ENCODE peak calls at places on chromosomes 13 and 19, in eight cellular contexts. One of them, this sample, is unnamed.

GRCh38 chr19:43524922-43525835 is 1.8 kb downstream of the ETHE1 start:
- DNase-seq in A549: peak; percentile 71
- DNase-seq in mammary epithelial cell: peak; percentile 85
- DNase-seq in upper lobe of right lung: peak; percentile 85
- DNase-seq in nephron progenitor cell: peak; percentile 36
- DNase-seq in type B pancreatic cell: no peak
- DNase-seq in glutamatergic neuron: no peak
- DNase-seq in right lobe of liver: peak; percentile 90
- DNase-seq in this sample: no peak

GRCh38 chr19:10565028-10565566 is 713 bp downstream of the KRI1 start:
- DNase-seq in nephron progenitor cell: peak; percentile 48
- DNase-seq in right lobe of liver: no peak
- DNase-seq in type B pancreatic cell: no peak
- DNase-seq in mammary epithelial cell: no peak
- DNase-seq in upper lobe of right lung: peak; percentile 76
- DNase-seq in A549: peak; percentile 67
- DNase-seq in glutamatergic neuron: peak; percentile 61
- DNase-seq in this sample: no peak

GRCh38 chr19:42529248-42529764 is 1.0 kb upstream of the CEACAM1 start:
- DNase-seq in A549: peak; percentile 94
- DNase-seq in mammary epithelial cell: peak; percentile 44
- DNase-seq in glutamatergic neuron: peak; percentile 62
- DNase-seq in type B pancreatic cell: peak; percentile 69
- DNase-seq in upper lobe of right lung: peak; percentile 83
- DNase-seq in nephron progenitor cell: peak; percentile 69
- DNase-seq in right lobe of liver: peak; percentile 77
- DNase-seq in this sample: peak; percentile 3

GRCh38 chr13:89227356-89227755 is 1556.2 kb downstream of the SLITRK5 start:
- DNase-seq in nephron progenitor cell: no peak
- DNase-seq in type B pancreatic cell: no peak
- DNase-seq in A549: no peak
- DNase-seq in mammary epithelial cell: peak; percentile 43
- DNase-seq in upper lobe of right lung: no peak
- DNase-seq in right lobe of liver: no peak
- DNase-seq in glutamatergic neuron: no peak
- DNase-seq in this sample: no peak

GRCh38 chr13:49346460-49346859 is 97.4 kb downstream of the CAB39L start:
- DNase-seq in A549: no peak
- DNase-seq in glutamatergic neuron: no peak
- DNase-seq in type B pancreatic cell: no peak
- DNase-seq in mammary epithelial cell: no peak
- DNase-seq in right lobe of liver: no peak
- DNase-seq in upper lobe of right lung: no peak
- DNase-seq in nephron progenitor cell: no peak
- DNase-seq in this sample: no peak

GRCh38 chr19:32364040-32364439 is 18.6 kb downstream of the ZNF507 start:
- DNase-seq in upper lobe of right lung: no peak
- DNase-seq in A549: no peak
- DNase-seq in nephron progenitor cell: no peak
- DNase-seq in glutamatergic neuron: no peak
- DNase-seq in type B pancreatic cell: no peak
- DNase-seq in right lobe of liver: no peak
- DNase-seq in mammary epithelial cell: no peak
- DNase-seq in this sample: no peak

GRCh38 chr13:25300861-25301346 is 521 bp upstream of the NUP58 start:
- DNase-seq in right lobe of liver: peak; percentile 63
- DNase-seq in glutamatergic neuron: peak; percentile 42
- DNase-seq in upper lobe of right lung: peak; percentile 66
- DNase-seq in type B pancreatic cell: no peak
- DNase-seq in A549: no peak
- DNase-seq in mammary epithelial cell: no peak
- DNase-seq in nephron progenitor cell: no peak
- DNase-seq in this sample: no peak

GRCh38 chr13:43848250-43848649 is 31.3 kb downstream of the CCDC122 start:
- DNase-seq in mammary epithelial cell: peak; percentile 65
- DNase-seq in type B pancreatic cell: no peak
- DNase-seq in A549: no peak
- DNase-seq in glutamatergic neuron: no peak
- DNase-seq in nephron progenitor cell: no peak
- DNase-seq in right lobe of liver: no peak
- DNase-seq in upper lobe of right lung: no peak
- DNase-seq in this sample: peak; percentile 64

GRCh38 chr19:1170938-1171754 is 2.9 kb downstream of the SBNO2 start:
- DNase-seq in right lobe of liver: no peak
- DNase-seq in nephron progenitor cell: no peak
- DNase-seq in type B pancreatic cell: no peak
- DNase-seq in glutamatergic neuron: no peak
- DNase-seq in mammary epithelial cell: peak; percentile 39
- DNase-seq in upper lobe of right lung: peak; percentile 71
- DNase-seq in A549: no peak
- DNase-seq in this sample: no peak

GRCh38 chr13:76148374-76148773 is 512.2 kb downstream of the LMO7 start:
- DNase-seq in right lobe of liver: no peak
- DNase-seq in mammary epithelial cell: no peak
- DNase-seq in A549: no peak
- DNase-seq in glutamatergic neuron: no peak
- DNase-seq in type B pancreatic cell: no peak
- DNase-seq in upper lobe of right lung: no peak
- DNase-seq in nephron progenitor cell: no peak
- DNase-seq in this sample: no peak

GRCh38 chr19:54469496-54469934 is 3.6 kb downstream of the CDC42EP5 start:
- DNase-seq in right lobe of liver: no peak
- DNase-seq in nephron progenitor cell: no peak
- DNase-seq in type B pancreatic cell: no peak
- DNase-seq in mammary epithelial cell: no peak
- DNase-seq in upper lobe of right lung: no peak
- DNase-seq in A549: no peak
- DNase-seq in glutamatergic neuron: no peak
- DNase-seq in this sample: no peak

GRCh38 chr19:1183543-1184172 is 9.6 kb upstream of the SBNO2 start:
- DNase-seq in mammary epithelial cell: peak; percentile 92
- DNase-seq in A549: peak; percentile 81
- DNase-seq in right lobe of liver: peak; percentile 62
- DNase-seq in upper lobe of right lung: no peak
- DNase-seq in glutamatergic neuron: no peak
- DNase-seq in nephron progenitor cell: no peak
- DNase-seq in type B pancreatic cell: no peak
- DNase-seq in this sample: no peak

GRCh38 chr19:18373892-18374629 is 11.9 kb upstream of the GDF15 start:
- DNase-seq in glutamatergic neuron: peak; percentile 82
- DNase-seq in type B pancreatic cell: no peak
- DNase-seq in mammary epithelial cell: peak; percentile 90
- DNase-seq in nephron progenitor cell: peak; percentile 75
- DNase-seq in right lobe of liver: peak; percentile 91
- DNase-seq in A549: peak; percentile 74
- DNase-seq in upper lobe of right lung: peak; percentile 96
- DNase-seq in this sample: peak; percentile 82

DNA sequence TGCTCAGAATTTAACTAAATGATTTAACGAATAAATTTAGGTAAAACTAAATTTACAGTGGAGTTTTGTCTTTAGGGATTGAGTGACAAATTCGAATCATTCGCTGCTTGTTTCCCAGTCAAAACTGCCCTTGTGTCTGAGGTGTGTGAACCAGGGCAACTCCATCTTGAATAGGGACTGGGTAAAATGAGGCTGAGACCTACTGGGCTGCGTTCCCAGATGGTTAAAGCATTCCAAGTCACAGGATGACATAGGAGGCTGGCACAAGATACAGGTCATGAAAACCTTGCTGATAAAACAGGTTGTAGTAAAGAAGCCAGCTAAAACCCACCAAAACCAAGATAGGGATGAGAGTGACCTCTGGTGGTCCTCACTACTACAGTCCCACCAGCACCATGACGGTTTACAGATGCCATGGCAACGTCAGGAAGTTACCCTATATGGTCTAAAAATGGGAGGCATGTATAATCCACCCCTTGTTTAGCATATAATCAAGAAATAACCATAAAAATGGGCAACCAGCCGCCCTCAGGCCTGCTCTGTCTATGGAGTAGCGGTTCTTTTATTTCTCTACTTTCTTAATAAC is 10.2 kb upstream of the ANKRD10 start:
- DNase-seq in nephron progenitor cell: peak; percentile 24
- DNase-seq in type B pancreatic cell: no peak
- DNase-seq in A549: no peak
- DNase-seq in glutamatergic neuron: no peak
- DNase-seq in mammary epithelial cell: no peak
- DNase-seq in upper lobe of right lung: no peak
- DNase-seq in right lobe of liver: no peak
- DNase-seq in this sample: no peak
- TF ChIP-seq CTCF in nephron progenitor cell: peak; percentile 50
- TF ChIP-seq CTCF in type B pancreatic cell: peak; percentile 69
- TF ChIP-seq CTCF in A549: peak; percentile 10
- TF ChIP-seq CTCF in glutamatergic neuron: no peak
- TF ChIP-seq CTCF in mammary epithelial cell: no peak
- TF ChIP-seq CTCF in upper lobe of right lung: peak; percentile 16
- TF ChIP-seq CTCF in right lobe of liver: no peak
- TF ChIP-seq CTCF in this sample: no peak

GRCh38 chr13:50374517-50374916 is 359.3 kb downstream of the KCNRG start:
- DNase-seq in glutamatergic neuron: no peak
- DNase-seq in upper lobe of right lung: no peak
- DNase-seq in A549: no peak
- DNase-seq in nephron progenitor cell: no peak
- DNase-seq in type B pancreatic cell: no peak
- DNase-seq in mammary epithelial cell: no peak
- DNase-seq in right lobe of liver: no peak
- DNase-seq in this sample: no peak

GRCh38 chr13:50378513-50378970 is 363.3 kb downstream of the KCNRG start:
- DNase-seq in A549: no peak
- DNase-seq in glutamatergic neuron: no peak
- DNase-seq in type B pancreatic cell: no peak
- DNase-seq in mammary epithelial cell: no peak
- DNase-seq in right lobe of liver: no peak
- DNase-seq in nephron progenitor cell: no peak
- DNase-seq in upper lobe of right lung: no peak
- DNase-seq in this sample: no peak

GRCh38 chr13:50377726-50378270 is 362.6 kb downstream of the KCNRG start:
- DNase-seq in mammary epithelial cell: no peak
- DNase-seq in nephron progenitor cell: no peak
- DNase-seq in right lobe of liver: no peak
- DNase-seq in upper lobe of right lung: no peak
- DNase-seq in glutamatergic neuron: no peak
- DNase-seq in type B pancreatic cell: no peak
- DNase-seq in A549: no peak
- DNase-seq in this sample: no peak

GRCh38 chr13:50375792-50376191 is 360.5 kb downstream of the KCNRG start:
- DNase-seq in upper lobe of right lung: no peak
- DNase-seq in A549: no peak
- DNase-seq in glutamatergic neuron: no peak
- DNase-seq in mammary epithelial cell: peak; percentile 34
- DNase-seq in nephron progenitor cell: no peak
- DNase-seq in type B pancreatic cell: no peak
- DNase-seq in right lobe of liver: no peak
- DNase-seq in this sample: peak; percentile 36

DNA sequence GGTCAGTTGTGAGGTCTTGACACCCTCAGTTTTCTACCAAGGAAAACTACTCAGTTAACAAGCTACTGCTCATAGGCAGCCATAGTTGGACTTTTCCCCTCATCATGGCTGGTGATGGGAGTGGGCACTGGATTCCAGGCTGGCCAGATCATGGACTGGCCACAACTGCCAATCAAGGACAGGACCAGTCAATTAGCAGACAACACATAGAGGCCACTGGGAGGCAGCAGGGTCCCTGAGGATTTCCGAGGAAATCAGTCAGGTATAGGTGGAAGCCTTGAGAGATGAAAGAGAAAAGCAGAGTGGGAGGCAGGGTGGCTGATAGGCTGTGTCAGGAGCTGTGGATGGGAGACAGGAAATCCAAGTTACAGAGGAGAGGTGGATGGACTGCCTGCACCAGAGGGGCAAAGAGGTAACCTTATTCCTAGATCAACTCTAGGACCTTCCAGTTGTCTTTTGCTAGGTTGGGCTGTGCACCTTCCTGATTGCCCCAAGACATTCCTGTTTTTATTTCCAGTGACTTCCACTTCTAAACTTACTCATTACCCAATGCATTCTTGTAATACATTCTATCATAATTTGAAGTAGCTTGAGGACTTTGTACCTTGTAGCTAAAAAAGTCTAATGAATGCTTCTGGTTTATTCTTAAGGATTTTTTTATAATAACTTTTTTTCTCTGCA is 361.8 kb downstream of the KCNRG start:
- DNase-seq in upper lobe of right lung: no peak
- DNase-seq in nephron progenitor cell: no peak
- DNase-seq in glutamatergic neuron: no peak
- DNase-seq in A549: no peak
- DNase-seq in right lobe of liver: no peak
- DNase-seq in type B pancreatic cell: no peak
- DNase-seq in mammary epithelial cell: no peak
- DNase-seq in this sample: no peak
- TF ChIP-seq CTCF in upper lobe of right lung: peak; percentile 7
- TF ChIP-seq CTCF in nephron progenitor cell: no peak
- TF ChIP-seq CTCF in glutamatergic neuron: no peak
- TF ChIP-seq CTCF in A549: no peak
- TF ChIP-seq CTCF in right lobe of liver: peak; percentile 38
- TF ChIP-seq CTCF in type B pancreatic cell: no peak
- TF ChIP-seq CTCF in mammary epithelial cell: peak; percentile 49
- TF ChIP-seq CTCF in this sample: no peak

DNA sequence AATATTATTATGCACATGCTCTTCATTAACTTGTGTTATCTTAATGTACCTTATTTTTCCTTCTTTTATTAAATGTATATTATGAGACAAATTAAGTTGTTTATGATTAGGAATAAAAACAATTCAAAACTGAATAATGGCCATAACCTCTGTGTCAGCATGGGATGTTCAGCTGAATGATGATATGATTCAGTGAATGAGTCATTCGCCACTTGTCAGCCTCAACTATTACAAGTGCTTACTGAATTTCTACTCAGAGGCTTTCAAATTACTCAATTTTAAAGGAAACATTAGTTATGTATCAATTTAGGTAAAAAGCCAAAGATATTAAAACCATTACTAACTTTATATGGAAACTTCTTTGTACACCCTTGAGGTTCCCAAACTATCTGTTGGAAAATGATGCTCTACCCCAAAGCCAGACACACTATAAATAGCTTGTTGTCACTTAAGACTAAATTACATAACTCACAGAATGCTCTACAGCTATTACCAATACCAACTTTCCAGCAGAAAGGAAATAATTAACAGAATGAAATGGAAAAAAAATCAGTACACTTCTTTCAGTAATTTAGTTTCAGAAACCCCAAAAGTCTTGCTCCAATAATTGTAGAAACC is 14.4 kb downstream of the LIG4 start:
- DNase-seq in upper lobe of right lung: no peak
- DNase-seq in type B pancreatic cell: no peak
- DNase-seq in A549: no peak
- DNase-seq in glutamatergic neuron: no peak
- DNase-seq in right lobe of liver: no peak
- DNase-seq in nephron progenitor cell: no peak
- DNase-seq in mammary epithelial cell: peak; percentile 60
- DNase-seq in this sample: no peak
- TF ChIP-seq CTCF in upper lobe of right lung: no peak
- TF ChIP-seq CTCF in type B pancreatic cell: no peak
- TF ChIP-seq CTCF in A549: no peak
- TF ChIP-seq CTCF in glutamatergic neuron: no peak
- TF ChIP-seq CTCF in right lobe of liver: no peak
- TF ChIP-seq CTCF in nephron progenitor cell: no peak
- TF ChIP-seq CTCF in mammary epithelial cell: no peak
- TF ChIP-seq CTCF in this sample: no peak

DNA sequence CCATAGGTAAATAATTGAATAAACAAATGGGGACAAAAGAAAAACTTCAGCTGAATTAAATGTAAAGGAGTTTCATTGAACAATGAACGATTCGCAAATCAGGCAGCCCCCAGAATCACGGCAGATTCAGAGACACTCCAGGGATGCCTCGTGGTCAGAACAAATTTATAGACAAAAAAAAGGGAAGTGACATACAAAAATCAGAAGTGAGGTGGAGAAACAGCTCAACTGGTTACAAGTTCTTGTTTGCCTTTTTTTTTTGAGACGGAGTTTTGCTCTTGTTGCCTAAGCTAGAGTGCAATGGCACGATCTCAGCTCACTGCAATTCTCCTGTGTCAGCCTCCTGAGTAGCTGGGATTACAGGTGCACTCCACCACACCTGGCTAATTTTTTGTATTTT is 5.7 kb downstream of the ZNF566 start:
- DNase-seq in right lobe of liver: no peak
- DNase-seq in mammary epithelial cell: no peak
- DNase-seq in glutamatergic neuron: no peak
- DNase-seq in type B pancreatic cell: no peak
- DNase-seq in upper lobe of right lung: no peak
- DNase-seq in nephron progenitor cell: no peak
- DNase-seq in A549: no peak
- DNase-seq in this sample: no peak
- TF ChIP-seq CTCF in right lobe of liver: no peak
- TF ChIP-seq CTCF in mammary epithelial cell: no peak
- TF ChIP-seq CTCF in glutamatergic neuron: no peak
- TF ChIP-seq CTCF in type B pancreatic cell: no peak
- TF ChIP-seq CTCF in upper lobe of right lung: no peak
- TF ChIP-seq CTCF in nephron progenitor cell: no peak
- TF ChIP-seq CTCF in A549: no peak
- TF ChIP-seq CTCF in this sample: no peak